ENCODE peak calls at places on chromosomes 4 and X, in seven cellular contexts. X, H, R, B, G, I and L are unnamed samples.

GRCh38 chrX:35025820-35026219 is 83.2 kb downstream of the FAM47B start:
- DNase-seq in X (no peak), H (no peak), R (no peak), B (no peak), G (no peak), I (no peak), L (no peak)

GRCh38 chr4:8765084-8765483 is 106.6 kb downstream of the HMX1 start:
- DNase-seq in X (no peak), H (no peak), R (no peak), B (no peak), G (no peak), I (no peak), L (no peak)

GRCh38 chr4:139511320-139511719 is 44.7 kb downstream of the SETD7 start:
- DNase-seq in X (no peak), H (no peak), R (no peak), B (no peak), G (no peak), I (no peak), L (no peak)

GRCh38 chrX:44025611-44026010 is 52.4 kb upstream of the NDP start:
- DNase-seq in X (no peak), H (no peak), R (no peak), B (no peak), G (no peak), I (peak; percentile 20), L (peak; percentile 75)

GRCh38 chr4:102725229-102725628 is 35.5 kb downstream of the MANBA start:
- DNase-seq in X (no peak), H (no peak), R (no peak), B (no peak), G (no peak), I (no peak), L (no peak)

GRCh38 chr4:139188648-139189416 is 11.8 kb upstream of the ELF2 start:
- DNase-seq in X (no peak), H (no peak), R (no peak), B (no peak), G (no peak), I (no peak), L (no peak)

GRCh38 chr4:3112979-3113469 is 38.5 kb downstream of the HTT start:
- DNase-seq in X (no peak), H (no peak), R (no peak), B (no peak), G (no peak), I (no peak), L (peak; percentile 57)

GRCh38 chr4:4659871-4660651 is 118.2 kb upstream of the STX18 start:
- DNase-seq in X (no peak), H (no peak), R (peak; percentile 77), B (no peak), G (no peak), I (no peak), L (peak; percentile 95)

GRCh38 chr4:39279416-39279815 is 86.7 kb downstream of the RFC1 start:
- DNase-seq in X (no peak), H (no peak), R (no peak), B (no peak), G (no peak), I (no peak), L (no peak)

GRCh38 chr4:158809611-158810486 is 41.0 kb downstream of the FNIP2 start:
- DNase-seq in X (no peak), H (peak; percentile 72), R (peak; percentile 6), B (peak; percentile 67), G (no peak), I (peak; percentile 68), L (peak; percentile 90)

GRCh38 chr4:13464973-13465372 is 19.2 kb downstream of the RAB28 start:
- DNase-seq in X (no peak), H (no peak), R (no peak), B (no peak), G (no peak), I (no peak), L (no peak)

GRCh38 chrX:103726477-103726876 is 15.8 kb downstream of the TMEM31 start:
- DNase-seq in X (no peak), H (no peak), R (no peak), B (no peak), G (no peak), I (no peak), L (no peak)

GRCh38 chrX:3815896-3816664 is 102.6 kb upstream of the PRKX start:
- DNase-seq in X (peak; percentile 49), H (peak; percentile 56), R (peak; percentile 23), B (peak; percentile 34), G (peak; percentile 48), I (peak; percentile 65), L (peak; percentile 54)

GRCh38 chr4:76605099-76605563 is 170.1 kb downstream of the SHROOM3 start:
- DNase-seq in X (no peak), H (no peak), R (no peak), B (no peak), G (no peak), I (no peak), L (peak; percentile 88)

GRCh38 chrX:47585273-47585672 is 3.0 kb downstream of the TIMP1 start:
- DNase-seq in X (peak; percentile 54), H (no peak), R (no peak), B (no peak), G (no peak), I (peak; percentile 3), L (no peak)

GRCh38 chrX:47586043-47586787 is 4.0 kb downstream of the TIMP1 start:
- DNase-seq in X (no peak), H (no peak), R (no peak), B (no peak), G (no peak), I (no peak), L (no peak)

GRCh38 chrX:47583240-47583861 is 1.1 kb downstream of the TIMP1 start:
- DNase-seq in X (no peak), H (no peak), R (no peak), B (no peak), G (no peak), I (no peak), L (no peak)

GRCh38 chrX:47587091-47587891 is 5.1 kb downstream of the TIMP1 start:
- DNase-seq in X (no peak), H (no peak), R (no peak), B (no peak), G (no peak), I (no peak), L (peak; percentile 47)

GRCh38 chrX:47584714-47585113 is 2.5 kb downstream of the TIMP1 start:
- DNase-seq in X (no peak), H (no peak), R (no peak), B (no peak), G (no peak), I (no peak), L (no peak)
- H3K4me3 ChIP-seq in X (no peak overlapping the region), H (no peak overlapping the region), R (no peak overlapping the region), B (no peak overlapping the region), G (no peak overlapping the region), I (no peak overlapping the region), L (peak overlapping the region; percentile 87)

GRCh38 chr4:113957961-113958360 is 21.5 kb downstream of the ARSJ start:
- DNase-seq in X (peak; percentile 7), H (no peak), R (no peak), B (no peak), G (no peak), I (no peak), L (no peak)

GRCh38 chr4:113962719-113963274 is 16.6 kb downstream of the ARSJ start:
- DNase-seq in X (no peak), H (no peak), R (no peak), B (no peak), G (no peak), I (no peak), L (no peak)

GRCh38 chr4:113958766-113959540 is 20.5 kb downstream of the ARSJ start:
- DNase-seq in X (no peak), H (no peak), R (peak; percentile 90), B (no peak), G (no peak), I (peak; percentile 69), L (peak; percentile 88)

GRCh38 chr4:113960684-113961321 is 18.6 kb downstream of the ARSJ start:
- DNase-seq in X (no peak), H (no peak), R (no peak), B (no peak), G (no peak), I (no peak), L (no peak)

DNA sequence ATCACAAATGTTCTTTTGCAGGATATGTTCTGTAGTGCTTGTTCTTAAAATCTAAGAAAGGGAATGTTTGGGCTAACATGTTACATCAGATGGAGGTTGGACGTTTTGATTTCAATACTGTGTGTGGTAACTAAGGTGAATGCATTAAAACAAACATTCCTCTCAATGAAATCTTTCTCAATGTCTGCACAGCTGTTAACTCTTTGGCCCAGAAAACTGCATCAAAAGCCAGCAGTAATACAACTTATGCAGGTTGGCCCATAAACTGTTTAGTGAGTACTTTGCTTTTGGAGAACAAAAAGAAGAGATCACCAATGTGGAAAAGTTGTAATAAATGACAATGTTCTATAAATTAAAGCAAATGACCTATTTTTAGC is 18.1 kb downstream of the ARSJ start:
- DNase-seq in X (no peak), H (no peak), R (no peak), B (no peak), G (no peak), I (no peak), L (peak; percentile 63)
- H3K4me1 ChIP-seq in X (peaks cover 10% of the 10 kb centered on the region), H (no peaks in the 10 kb centered on the region), R (peaks cover 27% of the 10 kb centered on the region), B (no peaks in the 10 kb centered on the region), G (no peaks in the 10 kb centered on the region), I (peaks cover 31% of the 10 kb centered on the region), L (peaks cover 47% of the 10 kb centered on the region)

DNA sequence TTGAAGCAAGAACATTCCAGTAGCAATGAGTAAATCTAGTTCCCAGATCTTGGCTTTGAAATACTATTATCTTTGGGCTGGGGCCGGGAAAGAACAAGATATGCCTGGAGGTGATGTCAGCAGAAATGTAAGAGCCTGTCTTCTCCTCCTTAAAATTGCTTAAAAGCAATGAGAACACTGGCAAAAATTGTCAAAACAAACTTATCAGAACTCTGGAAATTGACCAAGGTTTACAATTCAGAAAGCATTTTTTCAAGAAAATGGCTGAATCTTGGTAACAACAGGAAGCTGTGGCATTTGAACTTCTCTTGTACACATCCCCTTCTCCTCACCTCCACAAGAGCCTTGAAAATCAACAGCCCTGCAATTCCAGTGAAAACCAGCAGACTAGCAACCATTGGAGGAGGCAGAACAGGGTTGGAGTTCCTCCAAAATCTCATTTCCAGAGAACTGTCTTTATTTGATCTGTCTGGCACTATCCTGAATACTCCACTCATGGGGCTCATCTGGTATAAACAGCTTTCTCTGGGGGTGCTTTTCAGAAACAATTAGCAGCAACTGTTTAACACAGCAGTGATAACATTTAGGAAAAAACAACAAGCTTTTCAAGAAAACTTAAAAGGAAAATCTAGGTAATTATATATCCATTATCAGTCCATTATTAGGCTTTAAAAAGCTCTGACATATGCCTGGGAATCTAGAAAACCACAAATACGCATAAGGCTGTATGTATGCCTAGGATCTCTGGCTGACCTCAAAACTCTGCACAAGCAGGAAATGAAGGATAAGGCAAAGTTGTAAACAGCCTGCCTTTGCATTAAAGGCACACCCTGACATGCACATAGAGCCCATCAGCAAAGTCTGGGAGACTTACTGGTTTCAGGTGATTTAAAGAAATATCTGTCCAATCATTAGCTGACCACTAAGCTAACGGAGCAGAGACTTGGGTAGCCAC is 13.7 kb downstream of the TIMP1 start:
- DNase-seq in X (no peak), H (no peak), R (no peak), B (no peak), G (no peak), I (no peak), L (peak; percentile 12)
- TF ChIP-seq EZH2phosphoT487 in X (no peak), H (no peak), R (no peak), B (no peak), G (no peak), I (no peak), L (no peak)

DNA sequence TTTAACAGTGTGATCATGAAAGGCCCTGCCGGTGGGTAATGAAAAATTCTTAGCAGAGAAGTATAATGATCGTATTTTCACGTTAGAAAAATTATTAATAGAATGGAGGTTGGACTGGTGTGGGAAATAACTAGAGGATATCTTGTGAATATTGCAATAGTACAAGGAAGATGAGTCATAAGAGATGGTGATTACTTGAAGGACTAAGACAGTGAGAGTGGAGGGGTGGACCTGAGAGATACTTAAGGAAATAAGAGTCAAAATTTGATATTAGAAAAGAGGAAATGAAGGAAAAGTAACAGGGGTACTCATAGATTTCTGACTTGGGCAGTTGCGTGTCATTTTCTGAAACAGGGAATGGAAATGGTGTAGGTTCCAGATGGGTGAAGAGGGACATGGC is 1.8 kb upstream of the USP53 start:
- DNase-seq in X (no peak), H (no peak), R (no peak), B (no peak), G (no peak), I (no peak), L (peak; percentile 74)
- H3K4me3 ChIP-seq in X (peak overlapping the region; percentile 76), H (peak overlapping the region; percentile 73), R (peak overlapping the region; percentile 67), B (no peak overlapping the region), G (no peak overlapping the region), I (no peak overlapping the region), L (no peak overlapping the region)